ENCODE peak calls at places on chromosomes 11 and 22, in five cellular contexts. G is T-helper 9 cell, T is NCI-H1694, I is A549, Y is AG08395. H is an unnamed sample.

GRCh38 chr11:126394036-126394435 is 38.5 kb downstream of the ST3GAL4 start:
- DNase-seq in G (no peak), T (no peak), I (no peak), Y (no peak), H (no peak)

GRCh38 chr22:38318792-38319773 is 1.9 kb upstream of the CSNK1E start:
- DNase-seq in G (no peak), T (no peak), I (no peak), Y (no peak), H (no peak)

GRCh38 chr11:126510621-126511370 is 155.3 kb downstream of the ST3GAL4 start:
- DNase-seq in G (no peak), T (no peak), I (no peak), Y (peak), H (no peak)

GRCh38 chr22:37713761-37714160 is 16.9 kb downstream of the TRIOBP start:
- DNase-seq in G (no peak), T (no peak), I (no peak), Y (no peak), H (no peak)

GRCh38 chr11:32511926-32512325 is 71.7 kb upstream of the EIF3M start:
- DNase-seq in G (no peak), T (no peak), I (no peak), Y (no peak), H (no peak)

GRCh38 chr22:35070451-35071093 is 4.6 kb downstream of the ISX start:
- DNase-seq in G (no peak), T (peak), I (no peak), Y (no peak), H (peak)

GRCh38 chr11:15967166-15967565 is 389.2 kb downstream of the SOX6 start:
- DNase-seq in G (no peak), T (no peak), I (peak), Y (no peak), H (no peak)

GRCh38 chr11:12066799-12067508 is 43.4 kb upstream of the MICAL2 start:
- DNase-seq in G (no peak), T (no peak), I (no peak), Y (peak), H (no peak)

GRCh38 chr11:62770778-62771143 is 435 bp upstream of the TAF6L start:
- DNase-seq in G (no peak), T (no peak), I (no peak), Y (peak), H (no peak)

GRCh38 chr11:45646275-45646970 is 19.0 kb downstream of the CHST1 start:
- DNase-seq in G (no peak), T (no peak), I (no peak), Y (peak), H (no peak)

GRCh38 chr11:83456075-83456474 is 169.9 kb upstream of the CCDC90B start:
- DNase-seq in G (no peak), T (no peak), I (no peak), Y (no peak), H (no peak)

GRCh38 chr11:43358308-43358669 is 431 bp upstream of the TTC17 start:
- DNase-seq in G (no peak), T (no peak), I (no peak), Y (peak), H (no peak)

GRCh38 chr22:37021710-37022482 is 2.4 kb downstream of the MPST start:
- DNase-seq in G (peak), T (no peak), I (no peak), Y (peak), H (no peak)

GRCh38 chr11:30196400-30197206 is 34.2 kb upstream of the FSHB start:
- DNase-seq in G (peak), T (peak), I (peak), Y (peak), H (no peak)

GRCh38 chr11:103633037-103633788 is 403.2 kb upstream of the DDI1 start:
- DNase-seq in G (no peak), T (no peak), I (no peak), Y (peak), H (no peak)

GRCh38 chr11:88704505-88704904 is 361.3 kb downstream of the GRM5 start:
- DNase-seq in G (no peak), T (no peak), I (no peak), Y (peak), H (no peak)

GRCh38 chr11:111878385-111878765 is 590 bp downstream of the FDXACB1 start:
- DNase-seq in G (no peak), T (no peak), I (peak), Y (no peak), H (no peak)

GRCh38 chr22:44413211-44413610 is 84.8 kb downstream of the RTL6 start:
- DNase-seq in G (no peak), T (no peak), I (no peak), Y (no peak), H (no peak)

GRCh38 chr11:63682045-63682915 is 980 bp downstream of the RTN3 start:
- DNase-seq in G (no peak), T (peak), I (peak), Y (peak), H (peak)

GRCh38 chr11:39221739-39222138 is 2237.7 kb downstream of the LRRC4C start:
- DNase-seq in G (no peak), T (no peak), I (no peak), Y (no peak), H (no peak)

GRCh38 chr11:66465371-66466224 is 1.1 kb upstream of the PELI3 start:
- DNase-seq in G (no peak), T (no peak), I (no peak), Y (no peak), H (no peak)

GRCh38 chr22:40265783-40266182 is 80.5 kb upstream of the ADSL start:
- DNase-seq in G (no peak), T (no peak), I (no peak), Y (no peak), H (no peak)

GRCh38 chr11:70783356-70783755 is 385.0 kb downstream of the CTTN start:
- DNase-seq in G (no peak), T (no peak), I (no peak), Y (peak), H (no peak)

GRCh38 chr22:38172489-38173155 is 9.0 kb downstream of the PLA2G6 start:
- DNase-seq in G (peak), T (no peak), I (no peak), Y (no peak), H (no peak)

GRCh38 chr11:64021742-64022067 is 14.0 kb upstream of the FLRT1 start:
- DNase-seq in G (no peak), T (no peak), I (no peak), Y (no peak), H (no peak)